ENCODE peak calls at places on chromosomes 4 and X, in six cellular contexts. A is fibroblast of mammary gland, O is Peyer's patch, S is adrenal gland, X is heart left ventricle, G is neural progenitor cell. V is an unnamed sample.

GRCh38 chr4:57501715-57502114 is 391.5 kb upstream of the IGFBP7 start:
- DNase-seq in A (peak), O (no peak), S (no peak), X (peak), G (no peak), V (peak)

GRCh38 chrX:130645955-130646583 is 244.3 kb downstream of the RBMX2 start:
- DNase-seq in A (peak), O (no peak), S (peak), X (peak), G (no peak), V (peak)

GRCh38 chr4:180798016-180798574 is 1445.1 kb upstream of the TENM3 start:
- DNase-seq in A (no peak), O (no peak), S (peak), X (no peak), G (no peak), V (no peak)

GRCh38 chr4:1593038-1593417 is 91.1 kb downstream of the FAM53A start:
- DNase-seq in A (no peak), O (no peak), S (no peak), X (no peak), G (no peak), V (no peak)

GRCh38 chr4:104093247-104093646 is 373.5 kb upstream of the TACR3 start:
- DNase-seq in A (no peak), O (no peak), S (no peak), X (no peak), G (no peak), V (no peak)

GRCh38 chr4:6771229-6771671 is 11.3 kb upstream of the KIAA0232 start:
- DNase-seq in A (peak), O (peak), S (no peak), X (peak), G (no peak), V (no peak)

GRCh38 chrX:22310779-22311178 is 38.1 kb downstream of the CBLL2 start:
- DNase-seq in A (peak), O (no peak), S (no peak), X (no peak), G (no peak), V (peak)

GRCh38 chr4:150232029-150232428 is 153.8 kb downstream of the DCLK2 start:
- DNase-seq in A (peak), O (no peak), S (no peak), X (no peak), G (no peak), V (no peak)

GRCh38 chr4:76605099-76605563 is 170.1 kb downstream of the SHROOM3 start:
- DNase-seq in A (peak), O (no peak), S (no peak), X (no peak), G (no peak), V (no peak)

GRCh38 chrX:48531359-48531954 is 8.1 kb upstream of the TBC1D25 start:
- DNase-seq in A (peak), O (no peak), S (peak), X (no peak), G (no peak), V (peak)

GRCh38 chr4:80153800-80154546 is 43.3 kb upstream of the PRDM8 start:
- DNase-seq in A (peak), O (no peak), S (no peak), X (no peak), G (no peak), V (peak)

GRCh38 chr4:17557880-17558279 is 19.1 kb upstream of the LAP3 start:
- DNase-seq in A (peak), O (no peak), S (no peak), X (no peak), G (no peak), V (no peak)

GRCh38 chrX:3711331-3711917 is 2.0 kb downstream of the PRKX start:
- DNase-seq in A (no peak), O (peak), S (no peak), X (peak), G (no peak), V (no peak)

GRCh38 chr4:124806403-124806802 is 93.9 kb upstream of the ANKRD50 start:
- DNase-seq in A (peak), O (no peak), S (no peak), X (no peak), G (no peak), V (no peak)

GRCh38 chr4:123599920-123600394 is 203.4 kb downstream of the SPRY1 start:
- DNase-seq in A (peak), O (peak), S (peak), X (peak), G (peak), V (peak)

GRCh38 chr4:5098176-5098575 is 46.9 kb downstream of the STK32B start:
- DNase-seq in A (no peak), O (no peak), S (no peak), X (no peak), G (no peak), V (no peak)

GRCh38 chrX:23883737-23884354 is 23.9 kb downstream of the APOO start:
- DNase-seq in A (peak), O (no peak), S (peak), X (no peak), G (no peak), V (peak)

GRCh38 chr4:43456383-43456782 is 563.9 kb downstream of the GRXCR1 start:
- DNase-seq in A (peak), O (no peak), S (no peak), X (no peak), G (no peak), V (peak)

GRCh38 chrX:53265771-53266170 is 15.6 kb downstream of the IQSEC2 start:
- DNase-seq in A (peak), O (no peak), S (no peak), X (no peak), G (no peak), V (peak)

GRCh38 chr4:152943673-152944072 is 7.5 kb downstream of the FHDC1 start:
- DNase-seq in A (peak), O (no peak), S (no peak), X (no peak), G (no peak), V (no peak)

GRCh38 chr4:105894570-105895323 is 524 bp upstream of the NPNT start:
- DNase-seq in A (no peak), O (peak), S (no peak), X (peak), G (peak), V (no peak)

GRCh38 chr4:5708171-5708828 is at the start of gene EVC2:
- DNase-seq in A (peak), O (peak), S (peak), X (peak), G (peak), V (peak)

GRCh38 chrX:53133400-53133799 is 39.5 kb downstream of the KANTR start:
- DNase-seq in A (no peak), O (no peak), S (no peak), X (no peak), G (no peak), V (no peak)

GRCh38 chrX:154321624-154322023 is 26.0 kb downstream of the TKTL1 start:
- DNase-seq in A (no peak), O (no peak), S (peak), X (no peak), G (no peak), V (no peak)

GRCh38 chr4:3434891-3435683 is 6.7 kb upstream of the HGFAC start:
- DNase-seq in A (no peak), O (no peak), S (no peak), X (no peak), G (peak), V (no peak)
- TF ChIP-seq CTCF in A (no peak), O (no peak), S (no peak), X (no peak), G (peak), V (peak)

GRCh38 chr4:138919094-138919936 is 96.3 kb upstream of the NOCT start:
- DNase-seq in A (peak), O (peak), S (peak), X (peak), G (peak), V (peak)
- H3K4me3 ChIP-seq in A (no peak), O (no peak), S (no peak), X (peak), G (no peak), V (peak)

GRCh38 chr4:159460408-159460807 is 357.5 kb downstream of the RAPGEF2 start:
- DNase-seq in A (no peak), O (no peak), S (no peak), X (no peak), G (no peak), V (no peak)

GRCh38 chr4:159451006-159451405 is 348.1 kb downstream of the RAPGEF2 start:
- DNase-seq in A (peak), O (no peak), S (no peak), X (no peak), G (no peak), V (no peak)

GRCh38 chr4:159455675-159456235 is 352.9 kb downstream of the RAPGEF2 start:
- DNase-seq in A (peak), O (no peak), S (peak), X (no peak), G (peak), V (peak)
- TF ChIP-seq CTCF in A (peak), O (peak), S (peak), X (peak), G (peak), V (peak)

GRCh38 chr4:81698536-81698935 is 226.8 kb upstream of the RASGEF1B start:
- DNase-seq in A (no peak), O (no peak), S (no peak), X (no peak), G (peak), V (no peak)

GRCh38 chr4:81690871-81691270 is 219.2 kb upstream of the RASGEF1B start:
- DNase-seq in A (no peak), O (no peak), S (no peak), X (no peak), G (no peak), V (no peak)

DNA sequence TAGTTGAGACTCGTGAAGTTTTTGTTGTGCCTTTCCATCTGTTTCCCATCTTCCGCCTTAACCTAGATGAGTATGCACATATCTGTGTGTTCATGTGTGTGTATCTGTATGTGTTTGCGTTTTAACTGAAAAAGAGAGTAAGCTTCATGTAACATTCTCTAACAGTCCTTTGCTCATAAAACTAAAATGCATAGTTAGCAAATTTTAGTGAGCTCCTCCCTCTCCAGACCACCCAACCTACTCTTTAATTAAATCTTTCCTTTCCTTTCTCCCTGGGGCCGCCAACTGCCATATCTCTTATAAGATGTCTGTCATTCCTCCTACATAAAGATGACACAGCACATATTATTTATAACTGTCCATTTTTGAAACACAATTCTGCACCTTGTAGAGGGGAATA is 222.8 kb upstream of the RASGEF1B start:
- DNase-seq in A (no peak), O (no peak), S (no peak), X (no peak), G (no peak), V (no peak)
- H3K4me3 ChIP-seq in A (no peak), O (no peak), S (no peak), X (no peak), G (no peak), V (no peak)

DNA sequence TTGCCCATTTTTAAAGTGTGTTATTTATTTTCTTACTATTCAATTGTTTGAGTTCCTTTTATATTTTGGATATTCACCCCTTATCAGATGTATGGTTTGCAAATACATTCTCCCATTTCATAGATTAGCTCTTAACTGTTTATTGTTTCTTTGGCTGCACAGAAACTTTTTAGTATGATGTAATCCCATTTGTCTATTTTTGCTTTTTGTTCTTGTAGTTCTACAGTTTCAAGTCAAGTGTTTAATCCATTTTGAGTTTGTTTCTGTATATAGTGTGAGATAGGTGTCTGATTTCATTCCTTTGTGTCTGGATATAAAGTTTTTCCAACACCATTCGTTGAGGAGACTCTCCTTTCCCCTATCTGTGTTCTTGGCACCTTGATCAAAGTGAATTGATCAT is 97.4 kb upstream of the CAMK2D start:
- DNase-seq in A (no peak), O (no peak), S (no peak), X (no peak), G (no peak), V (no peak)
- TF ChIP-seq CTCF in A (no peak), O (no peak), S (no peak), X (no peak), G (no peak), V (no peak)

GRCh38 chr4:128820631-128821119 is 11.2 kb downstream of the JADE1 start:
- DNase-seq in A (no peak), O (no peak), S (no peak), X (no peak), G (no peak), V (no peak)

GRCh38 chr4:128819082-128819742 is 9.7 kb downstream of the JADE1 start:
- DNase-seq in A (no peak), O (no peak), S (no peak), X (no peak), G (no peak), V (no peak)

GRCh38 chr4:128825226-128825625 is 15.7 kb downstream of the JADE1 start:
- DNase-seq in A (peak), O (peak), S (no peak), X (no peak), G (no peak), V (peak)

GRCh38 chr4:128821151-128821550 is 11.7 kb downstream of the JADE1 start:
- DNase-seq in A (no peak), O (no peak), S (no peak), X (no peak), G (no peak), V (no peak)

DNA sequence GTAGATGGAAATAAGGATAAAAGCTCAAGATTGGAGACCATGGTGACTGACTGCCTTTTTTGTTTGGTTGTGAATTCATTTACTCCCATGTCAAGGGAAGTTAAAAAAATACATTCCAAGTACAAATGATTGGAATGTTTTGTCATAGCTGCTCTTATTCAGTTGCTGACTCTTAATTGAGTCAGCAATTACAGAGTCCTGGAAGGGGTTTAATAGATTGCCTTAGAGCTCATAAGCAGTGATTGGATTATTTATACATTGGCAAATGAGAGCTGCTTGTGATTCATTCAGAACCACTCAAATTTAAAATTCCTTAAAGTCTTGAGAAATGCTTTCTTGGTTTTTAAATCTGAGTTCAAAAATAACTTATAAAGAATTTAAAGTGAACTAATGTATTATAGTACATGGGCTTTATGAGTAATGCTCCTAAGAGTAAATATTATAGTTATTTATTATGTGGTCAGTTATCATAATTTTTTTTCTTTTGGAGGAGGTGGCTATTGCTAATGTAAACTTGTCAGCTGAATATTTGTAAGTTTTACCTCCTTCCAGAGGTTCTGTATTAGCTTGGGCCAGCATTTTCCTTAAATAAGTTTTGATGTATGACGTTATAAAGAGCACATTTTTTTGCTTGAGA is 13.6 kb downstream of the JADE1 start:
- DNase-seq in A (peak), O (no peak), S (no peak), X (no peak), G (no peak), V (peak)
- H3K4me3 ChIP-seq in A (no peak), O (no peak), S (no peak), X (no peak), G (no peak), V (no peak)

DNA sequence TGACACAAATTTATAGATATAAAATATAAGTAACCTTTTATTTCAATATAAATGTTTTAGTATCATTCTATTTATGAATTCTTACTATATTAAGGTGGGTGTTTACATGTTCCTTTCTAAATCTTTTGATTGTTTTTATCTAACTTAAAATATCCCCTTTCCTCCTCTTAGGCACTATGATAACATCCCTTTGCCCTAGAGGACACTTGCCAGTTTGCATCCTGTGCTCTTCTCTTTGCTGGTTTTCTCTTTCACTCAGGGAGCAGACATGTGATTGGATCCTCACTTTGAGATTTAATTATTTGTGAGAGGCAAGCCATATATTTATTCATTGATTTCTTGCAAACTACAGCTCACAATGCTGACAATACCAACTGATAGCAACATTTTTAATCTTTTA is 16.2 kb downstream of the LRIT3 start:
- DNase-seq in A (no peak), O (no peak), S (no peak), X (no peak), G (no peak), V (no peak)
- TF ChIP-seq CTCF in A (no peak), O (no peak), S (no peak), X (no peak), G (peak), V (no peak)

DNA sequence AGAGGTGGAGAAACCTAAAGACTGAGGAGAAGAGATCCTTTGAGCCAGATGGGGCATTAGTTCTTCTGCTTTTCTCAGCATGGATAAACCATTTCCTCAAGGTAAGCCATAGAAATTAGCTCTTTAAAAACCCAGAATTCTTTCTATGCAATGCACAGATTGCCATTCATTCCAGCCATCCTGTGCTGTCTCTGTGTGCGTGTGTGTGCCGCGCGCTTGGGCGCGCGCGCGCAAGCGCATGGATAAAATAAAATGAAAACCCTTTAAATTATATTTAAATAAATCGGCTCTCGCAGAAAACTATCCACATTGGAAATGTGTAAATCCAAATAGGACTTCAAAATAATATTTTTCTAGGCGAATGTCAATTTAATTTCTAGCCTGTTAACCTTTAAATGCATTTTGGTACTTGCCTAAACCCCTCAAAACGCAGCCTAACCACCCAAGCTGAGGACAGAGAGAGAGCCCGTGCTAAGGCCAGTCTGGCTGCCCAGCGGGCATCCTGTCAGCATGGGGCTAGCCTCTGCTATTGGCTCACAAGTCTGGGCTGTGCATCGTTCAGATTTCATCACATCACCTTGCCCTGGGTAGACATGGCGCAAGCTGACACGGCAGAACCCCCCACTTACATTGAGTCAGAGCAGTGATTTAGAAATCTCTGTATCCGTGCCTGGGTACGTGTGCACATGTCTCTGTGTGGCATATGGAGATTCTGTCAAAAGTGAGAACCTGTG is 112.9 kb upstream of the VAMP7 start:
- DNase-seq in A (peak), O (no peak), S (peak), X (no peak), G (no peak), V (peak)
- H3K4me3 ChIP-seq in A (peak), O (peak), S (peak), X (peak), G (peak), V (peak)

V was measured in fibroblast of pulmonary artery.